ENCODE peak calls at places on chromosomes 12 and 14, in eight cellular contexts. One of them, this sample, is unnamed.

GRCh38 chr12:104467346-104467837 is 10.6 kb downstream of the CHST11 start:
- DNase-seq in body of pancreas: no peak
- DNase-seq in RWPE2: no peak
- DNase-seq in H9: no peak
- DNase-seq in psoas muscle: no peak
- DNase-seq in spleen: no peak
- DNase-seq in upper lobe of right lung: no peak
- DNase-seq in GM13977: no peak
- DNase-seq in this sample: no peak

GRCh38 chr12:104623920-104624319 is 167.2 kb downstream of the CHST11 start:
- DNase-seq in H9: no peak
- DNase-seq in body of pancreas: no peak
- DNase-seq in upper lobe of right lung: no peak
- DNase-seq in GM13977: no peak
- DNase-seq in RWPE2: no peak
- DNase-seq in spleen: no peak
- DNase-seq in psoas muscle: no peak
- DNase-seq in this sample: no peak

GRCh38 chr12:6373022-6373787 is 2.2 kb downstream of the SCNN1A start:
- DNase-seq in psoas muscle: no peak
- DNase-seq in RWPE2: no peak
- DNase-seq in H9: no peak
- DNase-seq in GM13977: no peak
- DNase-seq in spleen: no peak
- DNase-seq in body of pancreas: no peak
- DNase-seq in upper lobe of right lung: no peak
- DNase-seq in this sample: no peak

GRCh38 chr12:105590571-105590970 is 260.1 kb downstream of the C12orf75 start:
- DNase-seq in RWPE2: no peak
- DNase-seq in psoas muscle: no peak
- DNase-seq in body of pancreas: no peak
- DNase-seq in H9: no peak
- DNase-seq in upper lobe of right lung: no peak
- DNase-seq in GM13977: no peak
- DNase-seq in spleen: no peak
- DNase-seq in this sample: no peak

GRCh38 chr14:26845106-26845818 is 247.4 kb upstream of the NOVA1 start:
- DNase-seq in RWPE2: no peak
- DNase-seq in upper lobe of right lung: no peak
- DNase-seq in H9: no peak
- DNase-seq in spleen: no peak
- DNase-seq in GM13977: no peak
- DNase-seq in psoas muscle: no peak
- DNase-seq in body of pancreas: no peak
- DNase-seq in this sample: no peak

GRCh38 chr12:8145754-8146415 is 10.9 kb upstream of the ZNF705A start:
- DNase-seq in RWPE2: no peak
- DNase-seq in GM13977: no peak
- DNase-seq in body of pancreas: peak; percentile 18
- DNase-seq in upper lobe of right lung: peak; percentile 71
- DNase-seq in spleen: no peak
- DNase-seq in H9: peak; percentile 89
- DNase-seq in psoas muscle: peak; percentile 66
- DNase-seq in this sample: no peak

GRCh38 chr12:29316772-29317171 is 64.2 kb downstream of the ERGIC2 start:
- DNase-seq in upper lobe of right lung: no peak
- DNase-seq in H9: peak; percentile 69
- DNase-seq in RWPE2: no peak
- DNase-seq in spleen: no peak
- DNase-seq in body of pancreas: no peak
- DNase-seq in GM13977: no peak
- DNase-seq in psoas muscle: peak; percentile 55
- DNase-seq in this sample: no peak

GRCh38 chr12:5124401-5124800 is 80.7 kb downstream of the KCNA5 start:
- DNase-seq in RWPE2: no peak
- DNase-seq in H9: no peak
- DNase-seq in body of pancreas: peak; percentile 37
- DNase-seq in psoas muscle: no peak
- DNase-seq in upper lobe of right lung: no peak
- DNase-seq in spleen: no peak
- DNase-seq in GM13977: no peak
- DNase-seq in this sample: no peak

GRCh38 chr12:68250454-68250853 is 3.0 kb downstream of the IL22 start:
- DNase-seq in psoas muscle: no peak
- DNase-seq in RWPE2: no peak
- DNase-seq in body of pancreas: no peak
- DNase-seq in H9: no peak
- DNase-seq in spleen: no peak
- DNase-seq in GM13977: no peak
- DNase-seq in upper lobe of right lung: no peak
- DNase-seq in this sample: no peak

GRCh38 chr12:9668141-9669018 is 1.1 kb upstream of the CLEC2D start:
- DNase-seq in RWPE2: no peak
- DNase-seq in psoas muscle: no peak
- DNase-seq in upper lobe of right lung: no peak
- DNase-seq in H9: no peak
- DNase-seq in GM13977: no peak
- DNase-seq in body of pancreas: no peak
- DNase-seq in spleen: no peak
- DNase-seq in this sample: no peak

GRCh38 chr14:100438271-100438670 is 115.1 kb downstream of the SLC25A47 start:
- DNase-seq in RWPE2: no peak
- DNase-seq in GM13977: no peak
- DNase-seq in H9: no peak
- DNase-seq in upper lobe of right lung: no peak
- DNase-seq in spleen: no peak
- DNase-seq in body of pancreas: no peak
- DNase-seq in psoas muscle: no peak
- DNase-seq in this sample: no peak

GRCh38 chr14:54189358-54190354 is 207.2 kb upstream of the CDKN3 start:
- DNase-seq in GM13977: no peak
- DNase-seq in body of pancreas: no peak
- DNase-seq in upper lobe of right lung: no peak
- DNase-seq in spleen: no peak
- DNase-seq in RWPE2: no peak
- DNase-seq in H9: no peak
- DNase-seq in psoas muscle: no peak
- DNase-seq in this sample: no peak

GRCh38 chr14:37472906-37473305 is 122.1 kb downstream of the FOXA1 start:
- DNase-seq in spleen: no peak
- DNase-seq in H9: peak; percentile 29
- DNase-seq in upper lobe of right lung: no peak
- DNase-seq in GM13977: no peak
- DNase-seq in RWPE2: no peak
- DNase-seq in body of pancreas: no peak
- DNase-seq in psoas muscle: no peak
- DNase-seq in this sample: no peak

GRCh38 chr12:131219173-131220006 is 265.7 kb downstream of the ADGRD1 start:
- DNase-seq in body of pancreas: no peak
- DNase-seq in upper lobe of right lung: no peak
- DNase-seq in RWPE2: no peak
- DNase-seq in psoas muscle: no peak
- DNase-seq in spleen: peak; percentile 65
- DNase-seq in H9: no peak
- DNase-seq in GM13977: no peak
- DNase-seq in this sample: no peak

GRCh38 chr12:5085896-5086295 is 42.2 kb downstream of the KCNA5 start:
- DNase-seq in upper lobe of right lung: no peak
- DNase-seq in GM13977: no peak
- DNase-seq in body of pancreas: no peak
- DNase-seq in RWPE2: no peak
- DNase-seq in psoas muscle: no peak
- DNase-seq in spleen: no peak
- DNase-seq in H9: no peak
- DNase-seq in this sample: no peak

GRCh38 chr12:49609875-49610154 is 4.4 kb upstream of the FAM186B start:
- DNase-seq in upper lobe of right lung: no peak
- DNase-seq in H9: no peak
- DNase-seq in RWPE2: no peak
- DNase-seq in psoas muscle: no peak
- DNase-seq in body of pancreas: no peak
- DNase-seq in spleen: no peak
- DNase-seq in GM13977: no peak
- DNase-seq in this sample: no peak
- TF ChIP-seq CTCF in upper lobe of right lung: no peak
- TF ChIP-seq CTCF in H9: no peak
- TF ChIP-seq CTCF in RWPE2: peak; percentile 14
- TF ChIP-seq CTCF in psoas muscle: no peak
- TF ChIP-seq CTCF in body of pancreas: no peak
- TF ChIP-seq CTCF in spleen: no peak
- TF ChIP-seq CTCF in GM13977: no peak
- TF ChIP-seq CTCF in this sample: peak; percentile 46

GRCh38 chr12:48442191-48442828 is 30.0 kb upstream of the ANP32D start:
- DNase-seq in H9: peak; percentile 60
- DNase-seq in GM13977: no peak
- DNase-seq in spleen: no peak
- DNase-seq in upper lobe of right lung: no peak
- DNase-seq in psoas muscle: no peak
- DNase-seq in RWPE2: no peak
- DNase-seq in body of pancreas: no peak
- DNase-seq in this sample: no peak
- TF ChIP-seq CTCF in H9: peak; percentile 38
- TF ChIP-seq CTCF in GM13977: no peak
- TF ChIP-seq CTCF in spleen: no peak
- TF ChIP-seq CTCF in upper lobe of right lung: no peak
- TF ChIP-seq CTCF in psoas muscle: no peak
- TF ChIP-seq CTCF in RWPE2: no peak
- TF ChIP-seq CTCF in body of pancreas: no peak
- TF ChIP-seq CTCF in this sample: no peak

DNA sequence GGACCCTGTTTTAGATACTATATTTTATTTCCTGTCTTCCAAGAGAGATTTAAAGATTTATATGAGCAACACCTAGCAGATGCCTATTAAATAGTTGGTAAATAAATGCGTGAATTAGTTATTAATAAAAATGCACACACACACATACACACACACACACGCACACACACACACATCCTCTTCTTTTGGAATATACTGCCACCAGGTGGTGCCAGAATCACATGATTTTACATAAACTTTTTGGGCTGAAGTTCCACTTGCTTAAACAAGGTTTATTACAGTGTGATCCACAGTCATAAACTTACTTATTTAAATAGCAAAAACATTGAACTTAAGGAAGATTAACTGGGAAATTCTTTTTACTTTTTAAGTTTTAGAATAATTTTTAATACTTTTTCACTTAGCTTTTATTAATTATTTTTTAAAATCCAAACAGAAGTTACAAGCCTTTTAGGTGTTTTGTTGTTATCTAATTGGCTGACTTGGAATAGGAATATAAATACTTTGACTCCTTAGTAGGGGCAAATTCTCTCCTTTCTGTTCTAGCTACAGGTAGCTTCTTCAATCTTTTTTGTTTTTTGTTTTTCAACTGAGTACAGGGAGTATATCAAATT is 17.5 kb downstream of the RAD51B start:
- DNase-seq in upper lobe of right lung: no peak
- DNase-seq in spleen: no peak
- DNase-seq in RWPE2: no peak
- DNase-seq in psoas muscle: no peak
- DNase-seq in H9: no peak
- DNase-seq in body of pancreas: peak; percentile 62
- DNase-seq in GM13977: no peak
- DNase-seq in this sample: no peak
- TF ChIP-seq CTCF in upper lobe of right lung: peak; percentile 56
- TF ChIP-seq CTCF in spleen: peak; percentile 90
- TF ChIP-seq CTCF in RWPE2: peak; percentile 95
- TF ChIP-seq CTCF in psoas muscle: peak; percentile 42
- TF ChIP-seq CTCF in H9: peak; percentile 68
- TF ChIP-seq CTCF in body of pancreas: peak; percentile 44
- TF ChIP-seq CTCF in GM13977: peak; percentile 79
- TF ChIP-seq CTCF in this sample: peak; percentile 87

DNA sequence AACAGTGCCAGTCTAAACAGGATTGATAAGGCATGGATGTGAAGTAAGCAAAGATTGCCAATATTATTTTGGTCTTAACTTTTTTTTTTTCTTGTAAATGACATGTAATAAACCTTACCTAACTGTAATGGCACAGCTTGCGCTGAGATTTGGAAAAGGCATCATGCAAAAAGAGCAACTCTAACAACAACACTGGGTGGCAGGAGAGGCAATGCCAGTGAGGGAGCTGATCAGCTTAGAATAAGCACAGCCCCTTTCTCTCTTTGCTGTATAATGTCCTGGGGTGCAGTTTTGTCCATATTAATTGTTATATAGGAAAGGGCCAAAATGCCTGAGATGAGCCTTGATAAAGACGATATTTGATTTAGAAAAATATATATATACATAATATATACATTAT is 1589.7 kb upstream of the FLRT2 start:
- DNase-seq in RWPE2: no peak
- DNase-seq in GM13977: no peak
- DNase-seq in spleen: no peak
- DNase-seq in body of pancreas: no peak
- DNase-seq in H9: no peak
- DNase-seq in upper lobe of right lung: no peak
- DNase-seq in psoas muscle: no peak
- DNase-seq in this sample: no peak
- TF ChIP-seq CTCF in RWPE2: peak; percentile 11
- TF ChIP-seq CTCF in GM13977: no peak
- TF ChIP-seq CTCF in spleen: no peak
- TF ChIP-seq CTCF in body of pancreas: peak; percentile 19
- TF ChIP-seq CTCF in H9: peak; percentile 31
- TF ChIP-seq CTCF in upper lobe of right lung: no peak
- TF ChIP-seq CTCF in psoas muscle: no peak
- TF ChIP-seq CTCF in this sample: peak; percentile 68

This sample was measured in chondrocyte.